ENCODE peak calls at places on chromosomes 7 and 10, in seven cellular contexts. B, L, H, G, Q, C and O are unnamed samples.

GRCh38 chr7:1724118-1724910 is 54.2 kb downstream of the ELFN1 start:
- DNase-seq in B (no peak), L (no peak), H (no peak), G (no peak), Q (no peak), C (no peak), O (no peak)

GRCh38 chr10:12390733-12391132 is 41.4 kb downstream of the CAMK1D start:
- DNase-seq in B (no peak), L (no peak), H (no peak), G (no peak), Q (no peak), C (no peak), O (no peak)

GRCh38 chr7:99409192-99409572 is 413 bp downstream of the BUD31 start:
- DNase-seq in B (no peak), L (no peak), H (no peak), G (no peak), Q (no peak), C (peak; percentile 19), O (no peak)

GRCh38 chr10:29426420-29426819 is 137.6 kb downstream of the LYZL1 start:
- DNase-seq in B (no peak), L (no peak), H (no peak), G (no peak), Q (no peak), C (no peak), O (no peak)

GRCh38 chr7:78307892-78308291 is 509.3 kb downstream of the PHTF2 start:
- DNase-seq in B (no peak), L (no peak), H (no peak), G (no peak), Q (no peak), C (no peak), O (no peak)

GRCh38 chr7:96380111-96380512 is 58.2 kb upstream of the SLC25A13 start:
- DNase-seq in B (no peak), L (no peak), H (no peak), G (no peak), Q (no peak), C (no peak), O (no peak)

GRCh38 chr7:155584763-155585531 is 38.6 kb upstream of the CNPY1 start:
- DNase-seq in B (no peak), L (peak; percentile 65), H (no peak), G (no peak), Q (no peak), C (peak; percentile 50), O (no peak)

GRCh38 chr10:99304027-99304856 is 24.9 kb upstream of the CNNM1 start:
- DNase-seq in B (no peak), L (no peak), H (no peak), G (no peak), Q (no peak), C (no peak), O (no peak)

GRCh38 chr10:17785276-17785935 is 23.7 kb upstream of the MRC1 start:
- DNase-seq in B (no peak), L (no peak), H (no peak), G (no peak), Q (no peak), C (peak; percentile 16), O (no peak)

GRCh38 chr7:101951757-101952156 is 134.3 kb downstream of the CUX1 start:
- DNase-seq in B (no peak), L (no peak), H (no peak), G (no peak), Q (no peak), C (no peak), O (no peak)

GRCh38 chr7:81173766-81174281 is 255.0 kb upstream of the SEMA3C start:
- DNase-seq in B (no peak), L (no peak), H (no peak), G (no peak), Q (no peak), C (peak; percentile 88), O (no peak)

GRCh38 chr10:100510533-100511308 is 8.9 kb downstream of the SEC31B start:
- DNase-seq in B (no peak), L (no peak), H (peak; percentile 100), G (no peak), Q (no peak), C (no peak), O (no peak)